ENCODE peak calls at places on chromosome 7, in nine cellular contexts. One of them, this sample, is unnamed.

GRCh38 chr7:42198974-42199668 is 37.9 kb downstream of the GLI3 start:
- DNase-seq in uterus: no peak
- DNase-seq in thoracic aorta: no peak
- DNase-seq in HepG2: no peak
- DNase-seq in prostate gland: no peak
- DNase-seq in OCI-LY7: no peak
- DNase-seq in dorsolateral prefrontal cortex: no peak
- DNase-seq in IMR-90: no peak
- DNase-seq in cardiac muscle cell: no peak
- DNase-seq in this sample: no peak

GRCh38 chr7:91570600-91570999 is 306.4 kb downstream of the FZD1 start:
- DNase-seq in uterus: no peak
- DNase-seq in thoracic aorta: no peak
- DNase-seq in HepG2: no peak
- DNase-seq in prostate gland: no peak
- DNase-seq in OCI-LY7: no peak
- DNase-seq in dorsolateral prefrontal cortex: no peak
- DNase-seq in IMR-90: no peak
- DNase-seq in cardiac muscle cell: no peak
- DNase-seq in this sample: no peak

GRCh38 chr7:3154881-3155494 is 111.3 kb upstream of the CARD11 start:
- DNase-seq in uterus: no peak
- DNase-seq in thoracic aorta: no peak
- DNase-seq in HepG2: peak; percentile 43
- DNase-seq in prostate gland: peak; percentile 29
- DNase-seq in OCI-LY7: peak; percentile 76
- DNase-seq in dorsolateral prefrontal cortex: no peak
- DNase-seq in IMR-90: peak; percentile 48
- DNase-seq in cardiac muscle cell: peak; percentile 54
- DNase-seq in this sample: no peak

GRCh38 chr7:31203551-31203950 is 137.0 kb downstream of the NEUROD6 start:
- DNase-seq in uterus: no peak
- DNase-seq in thoracic aorta: no peak
- DNase-seq in HepG2: no peak
- DNase-seq in prostate gland: no peak
- DNase-seq in OCI-LY7: no peak
- DNase-seq in dorsolateral prefrontal cortex: no peak
- DNase-seq in IMR-90: no peak
- DNase-seq in cardiac muscle cell: no peak
- DNase-seq in this sample: no peak

GRCh38 chr7:134174797-134175261 is 47.7 kb downstream of the LRGUK start:
- DNase-seq in uterus: no peak
- DNase-seq in thoracic aorta: no peak
- DNase-seq in HepG2: peak; percentile 10
- DNase-seq in prostate gland: no peak
- DNase-seq in OCI-LY7: no peak
- DNase-seq in dorsolateral prefrontal cortex: no peak
- DNase-seq in IMR-90: peak; percentile 91
- DNase-seq in cardiac muscle cell: no peak
- DNase-seq in this sample: no peak

GRCh38 chr7:55060690-55061414 is 42.0 kb downstream of the EGFR start:
- DNase-seq in uterus: no peak
- DNase-seq in thoracic aorta: no peak
- DNase-seq in HepG2: no peak
- DNase-seq in prostate gland: no peak
- DNase-seq in OCI-LY7: no peak
- DNase-seq in dorsolateral prefrontal cortex: no peak
- DNase-seq in IMR-90: peak; percentile 78
- DNase-seq in cardiac muscle cell: no peak
- DNase-seq in this sample: no peak

GRCh38 chr7:23072916-23073315 is 32.7 kb upstream of the KLHL7 start:
- DNase-seq in uterus: no peak
- DNase-seq in thoracic aorta: no peak
- DNase-seq in HepG2: no peak
- DNase-seq in prostate gland: no peak
- DNase-seq in OCI-LY7: no peak
- DNase-seq in dorsolateral prefrontal cortex: no peak
- DNase-seq in IMR-90: no peak
- DNase-seq in cardiac muscle cell: peak; percentile 9
- DNase-seq in this sample: no peak

GRCh38 chr7:131196808-131197207 is 130.9 kb upstream of the MKLN1 start:
- DNase-seq in uterus: no peak
- DNase-seq in thoracic aorta: no peak
- DNase-seq in HepG2: no peak
- DNase-seq in prostate gland: no peak
- DNase-seq in OCI-LY7: no peak
- DNase-seq in dorsolateral prefrontal cortex: no peak
- DNase-seq in IMR-90: peak; percentile 49
- DNase-seq in cardiac muscle cell: peak; percentile 78
- DNase-seq in this sample: no peak

GRCh38 chr7:71566376-71566775 is 434.4 kb downstream of the GALNT17 start:
- DNase-seq in uterus: no peak
- DNase-seq in thoracic aorta: no peak
- DNase-seq in HepG2: no peak
- DNase-seq in prostate gland: no peak
- DNase-seq in OCI-LY7: no peak
- DNase-seq in dorsolateral prefrontal cortex: no peak
- DNase-seq in IMR-90: no peak
- DNase-seq in cardiac muscle cell: no peak
- DNase-seq in this sample: no peak

GRCh38 chr7:140035400-140036223 is 27.1 kb downstream of the PARP12 start:
- DNase-seq in uterus: no peak
- DNase-seq in thoracic aorta: no peak
- DNase-seq in HepG2: no peak
- DNase-seq in prostate gland: no peak
- DNase-seq in OCI-LY7: no peak
- DNase-seq in dorsolateral prefrontal cortex: no peak
- DNase-seq in IMR-90: peak; percentile 81
- DNase-seq in cardiac muscle cell: no peak
- DNase-seq in this sample: no peak

DNA sequence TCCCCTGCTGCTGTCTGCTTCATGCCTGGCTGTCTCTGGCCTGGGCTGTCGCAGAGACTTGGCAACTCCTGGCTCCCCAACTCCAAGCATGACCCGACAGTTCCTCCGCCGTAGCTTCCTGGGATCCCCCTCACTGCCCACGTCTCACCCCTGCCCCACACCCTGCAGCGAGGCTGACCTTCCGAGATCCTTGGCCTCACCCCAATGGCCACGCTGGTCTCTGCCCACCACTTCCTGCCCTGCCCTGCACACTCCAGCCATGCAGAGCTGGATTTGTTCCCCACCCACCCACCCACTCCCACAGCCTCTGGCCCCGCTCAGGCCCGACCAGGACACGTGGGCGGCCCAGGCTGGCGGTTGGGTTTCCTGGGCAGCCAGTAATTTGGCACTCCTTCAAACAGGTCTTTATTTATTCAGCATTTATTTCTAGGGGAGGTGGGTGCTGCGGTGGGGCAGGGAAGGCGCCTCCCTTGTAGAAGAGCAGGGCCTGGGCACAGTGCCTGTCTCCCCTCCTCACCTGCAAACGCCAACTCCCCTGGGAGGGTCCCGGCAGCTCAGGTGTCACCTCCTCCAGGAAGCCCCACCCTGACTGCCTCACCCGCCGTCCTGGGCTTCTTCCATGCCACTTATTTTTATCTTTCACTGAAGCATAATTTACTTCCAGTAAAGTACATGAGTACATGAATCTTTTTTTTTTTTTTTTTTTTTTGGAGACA is 25.5 kb downstream of the GTF2IRD1 start:
- DNase-seq in uterus: peak; percentile 54
- DNase-seq in thoracic aorta: no peak
- DNase-seq in HepG2: no peak
- DNase-seq in prostate gland: no peak
- DNase-seq in OCI-LY7: no peak
- DNase-seq in dorsolateral prefrontal cortex: no peak
- DNase-seq in IMR-90: peak; percentile 27
- DNase-seq in cardiac muscle cell: no peak
- DNase-seq in this sample: peak; percentile 74
- H3K4me3 ChIP-seq in uterus: no peak overlapping the region
- H3K4me3 ChIP-seq in thoracic aorta: no peak overlapping the region
- H3K4me3 ChIP-seq in HepG2: no peak overlapping the region
- H3K4me3 ChIP-seq in prostate gland: no peak overlapping the region
- H3K4me3 ChIP-seq in OCI-LY7: no peak overlapping the region
- H3K4me3 ChIP-seq in dorsolateral prefrontal cortex: no peak overlapping the region
- H3K4me3 ChIP-seq in IMR-90: no peak overlapping the region
- H3K4me3 ChIP-seq in cardiac muscle cell: no peak overlapping the region
- H3K4me3 ChIP-seq in this sample: no peak overlapping the region

GRCh38 chr7:13407911-13408310 is 581.6 kb downstream of the ETV1 start:
- DNase-seq in uterus: no peak
- DNase-seq in thoracic aorta: no peak
- DNase-seq in HepG2: no peak
- DNase-seq in prostate gland: no peak
- DNase-seq in OCI-LY7: no peak
- DNase-seq in dorsolateral prefrontal cortex: no peak
- DNase-seq in IMR-90: no peak
- DNase-seq in cardiac muscle cell: no peak
- DNase-seq in this sample: no peak

GRCh38 chr7:13414661-13415105 is 574.8 kb downstream of the ETV1 start:
- DNase-seq in uterus: no peak
- DNase-seq in thoracic aorta: no peak
- DNase-seq in HepG2: no peak
- DNase-seq in prostate gland: no peak
- DNase-seq in OCI-LY7: no peak
- DNase-seq in dorsolateral prefrontal cortex: no peak
- DNase-seq in IMR-90: no peak
- DNase-seq in cardiac muscle cell: peak; percentile 60
- DNase-seq in this sample: no peak

GRCh38 chr7:13411641-13412040 is 577.8 kb downstream of the ETV1 start:
- DNase-seq in uterus: no peak
- DNase-seq in thoracic aorta: no peak
- DNase-seq in HepG2: no peak
- DNase-seq in prostate gland: no peak
- DNase-seq in OCI-LY7: no peak
- DNase-seq in dorsolateral prefrontal cortex: no peak
- DNase-seq in IMR-90: no peak
- DNase-seq in cardiac muscle cell: no peak
- DNase-seq in this sample: no peak

GRCh38 chr7:13414181-13414580 is 575.3 kb downstream of the ETV1 start:
- DNase-seq in uterus: no peak
- DNase-seq in thoracic aorta: no peak
- DNase-seq in HepG2: no peak
- DNase-seq in prostate gland: no peak
- DNase-seq in OCI-LY7: no peak
- DNase-seq in dorsolateral prefrontal cortex: no peak
- DNase-seq in IMR-90: no peak
- DNase-seq in cardiac muscle cell: no peak
- DNase-seq in this sample: no peak

DNA sequence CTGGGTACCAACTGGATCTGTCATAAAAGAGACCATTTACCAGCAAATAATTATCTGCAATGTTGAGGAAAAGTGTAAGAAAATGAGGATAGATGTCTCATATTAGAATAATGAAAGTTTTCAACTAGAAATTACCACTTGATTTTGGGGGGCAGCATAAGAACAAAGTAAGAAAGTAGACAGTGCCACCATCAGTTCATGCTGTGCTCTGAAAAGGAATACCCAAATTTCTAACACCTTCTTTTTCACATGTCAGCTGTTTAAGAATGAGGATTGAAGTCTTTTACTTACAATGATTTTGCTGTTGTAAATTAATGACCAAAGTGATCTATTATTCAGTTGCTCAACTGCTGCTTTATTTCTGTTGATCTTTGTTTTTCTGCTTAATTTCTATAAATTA is 578.3 kb downstream of the ETV1 start:
- DNase-seq in uterus: no peak
- DNase-seq in thoracic aorta: no peak
- DNase-seq in HepG2: no peak
- DNase-seq in prostate gland: no peak
- DNase-seq in OCI-LY7: no peak
- DNase-seq in dorsolateral prefrontal cortex: no peak
- DNase-seq in IMR-90: no peak
- DNase-seq in cardiac muscle cell: no peak
- DNase-seq in this sample: no peak
- TF ChIP-seq CTCF in uterus: no peak
- TF ChIP-seq CTCF in thoracic aorta: no peak
- TF ChIP-seq CTCF in HepG2: no peak
- TF ChIP-seq CTCF in prostate gland: no peak
- TF ChIP-seq CTCF in OCI-LY7: no peak
- TF ChIP-seq CTCF in dorsolateral prefrontal cortex: no peak
- TF ChIP-seq CTCF in IMR-90: no peak
- TF ChIP-seq CTCF in cardiac muscle cell: no peak
- TF ChIP-seq CTCF in this sample: no peak

DNA sequence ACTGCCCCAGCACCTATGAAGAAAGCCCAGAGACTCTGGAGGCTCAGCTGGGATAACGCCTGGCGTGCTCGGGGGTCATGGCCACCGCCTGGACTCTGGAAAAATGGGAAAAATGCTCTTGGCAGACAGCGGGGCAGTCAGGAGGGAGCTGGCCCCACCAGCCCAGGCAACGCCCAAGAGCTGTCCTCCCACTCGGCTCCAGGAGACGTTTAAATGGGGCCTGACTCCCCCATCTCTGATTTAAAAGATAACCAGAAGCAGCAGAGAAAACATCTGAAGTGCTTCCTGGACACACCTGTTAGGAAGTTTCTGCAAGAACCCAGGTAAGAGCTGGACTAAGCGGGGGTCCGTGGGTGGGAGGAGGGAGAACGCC is 83.7 kb upstream of the INSIG1 start:
- DNase-seq in uterus: no peak
- DNase-seq in thoracic aorta: no peak
- DNase-seq in HepG2: no peak
- DNase-seq in prostate gland: no peak
- DNase-seq in OCI-LY7: no peak
- DNase-seq in dorsolateral prefrontal cortex: no peak
- DNase-seq in IMR-90: no peak
- DNase-seq in cardiac muscle cell: no peak
- DNase-seq in this sample: no peak
- H3K27ac ChIP-seq in uterus: no peak overlapping the region
- H3K27ac ChIP-seq in thoracic aorta: no peak overlapping the region
- H3K27ac ChIP-seq in HepG2: no peak overlapping the region
- H3K27ac ChIP-seq in prostate gland: peak overlapping the region; percentile 61
- H3K27ac ChIP-seq in OCI-LY7: no peak overlapping the region
- H3K27ac ChIP-seq in dorsolateral prefrontal cortex: no peak overlapping the region
- H3K27ac ChIP-seq in IMR-90: no peak overlapping the region
- H3K27ac ChIP-seq in cardiac muscle cell: no peak overlapping the region
- H3K27ac ChIP-seq in this sample: no peak overlapping the region

DNA sequence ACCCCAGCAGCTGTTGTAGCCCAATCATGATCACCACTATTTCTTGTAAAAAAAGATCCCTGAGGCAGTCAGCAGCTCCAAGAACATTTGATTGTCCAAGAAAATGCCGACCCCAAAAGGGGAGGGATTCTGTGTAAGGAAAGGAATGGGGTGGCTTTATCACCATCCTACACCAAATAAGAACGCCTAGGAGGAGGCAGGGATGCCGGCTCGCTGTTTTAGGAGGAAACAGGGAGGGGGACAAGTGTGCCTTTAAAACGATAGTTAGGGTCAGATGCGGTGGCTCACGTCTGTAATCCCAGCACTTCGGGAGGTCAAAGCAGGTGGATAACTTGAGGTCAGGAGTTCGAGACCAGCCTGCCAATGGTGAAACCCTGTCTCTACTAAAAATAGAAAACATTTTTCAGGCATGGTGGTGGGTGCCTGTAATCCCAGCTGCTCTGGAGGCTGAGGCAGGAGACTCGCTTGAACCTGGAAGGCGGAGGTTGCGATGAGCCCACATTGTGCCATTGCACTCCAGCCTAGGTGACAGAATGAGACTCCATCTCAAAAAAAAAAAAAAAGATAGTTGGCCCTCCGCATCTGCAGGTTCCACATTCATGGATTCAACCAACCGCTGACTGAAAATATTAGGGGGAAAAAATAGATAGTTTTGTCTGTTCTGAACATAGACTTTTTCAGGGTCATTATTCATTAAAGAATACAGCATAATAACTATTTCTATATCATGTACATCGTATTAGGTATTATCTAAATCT is 63.6 kb downstream of the PDIA4 start:
- DNase-seq in uterus: no peak
- DNase-seq in thoracic aorta: no peak
- DNase-seq in HepG2: no peak
- DNase-seq in prostate gland: no peak
- DNase-seq in OCI-LY7: peak; percentile 35
- DNase-seq in dorsolateral prefrontal cortex: no peak
- DNase-seq in IMR-90: no peak
- DNase-seq in cardiac muscle cell: no peak
- DNase-seq in this sample: no peak
- H3K4me3 ChIP-seq in uterus: peak overlapping the region; percentile 32
- H3K4me3 ChIP-seq in thoracic aorta: peak overlapping the region; percentile 77
- H3K4me3 ChIP-seq in HepG2: peak overlapping the region; percentile 81
- H3K4me3 ChIP-seq in prostate gland: peak overlapping the region; percentile 35
- H3K4me3 ChIP-seq in OCI-LY7: no peak overlapping the region
- H3K4me3 ChIP-seq in dorsolateral prefrontal cortex: peak overlapping the region; percentile 64
- H3K4me3 ChIP-seq in IMR-90: no peak overlapping the region
- H3K4me3 ChIP-seq in cardiac muscle cell: no peak overlapping the region
- H3K4me3 ChIP-seq in this sample: peak overlapping the region; percentile 65